ENCODE peak calls at places on chromosome 1, in five cellular contexts. J is hepatocyte, S is fibroblast of lung, G is SK-N-SH, W is neural progenitor cell. P is an unnamed sample.
A peak's percentile ranks its signal among the peaks of the same experiment; 100 is the strongest.

GRCh38 chr1:195773958-195774357 is 834.3 kb downstream of the KCNT2 start:
- DNase-seq in J (no peak), S (no peak), G (no peak), W (no peak), P (no peak)

GRCh38 chr1:26729633-26730032 is 33.8 kb downstream of the ARID1A start:
- DNase-seq in J (no peak), S (no peak), G (no peak), W (no peak), P (no peak)

GRCh38 chr1:201191723-201192477 is 1.3 kb downstream of the IGFN1 start:
- DNase-seq in J (no peak), S (peak; percentile 75), G (no peak), W (no peak), P (peak; percentile 27)

GRCh38 chr1:27869719-27870085 is 2.6 kb upstream of the THEMIS2 start:
- DNase-seq in J (no peak), S (no peak), G (no peak), W (no peak), P (no peak)

GRCh38 chr1:217369271-217369981 is 261.5 kb downstream of the GPATCH2 start:
- DNase-seq in J (no peak), S (no peak), G (no peak), W (peak; percentile 32), P (no peak)

GRCh38 chr1:244854175-244854574 is 10.2 kb downstream of the HNRNPU start:
- DNase-seq in J (no peak), S (no peak), G (no peak), W (no peak), P (no peak)

GRCh38 chr1:89487972-89488371 is 36.7 kb upstream of the LRRC8B start:
- DNase-seq in J (no peak), S (no peak), G (no peak), W (no peak), P (no peak)

GRCh38 chr1:36524359-36525062 is 41.8 kb upstream of the CSF3R start:
- DNase-seq in J (no peak), S (no peak), G (peak; percentile 74), W (no peak), P (no peak)

GRCh38 chr1:109027841-109028240 is 14.1 kb downstream of the WDR47 start:
- DNase-seq in J (no peak), S (no peak), G (no peak), W (no peak), P (no peak)

GRCh38 chr1:204074274-204075115 is 1.6 kb downstream of the SOX13 start:
- DNase-seq in J (peak; percentile 81), S (peak; percentile 69), G (peak; percentile 82), W (peak; percentile 71), P (peak; percentile 47)

GRCh38 chr1:174425121-174425520 is 22.6 kb upstream of the GPR52 start:
- DNase-seq in J (no peak), S (no peak), G (no peak), W (no peak), P (no peak)

DNA sequence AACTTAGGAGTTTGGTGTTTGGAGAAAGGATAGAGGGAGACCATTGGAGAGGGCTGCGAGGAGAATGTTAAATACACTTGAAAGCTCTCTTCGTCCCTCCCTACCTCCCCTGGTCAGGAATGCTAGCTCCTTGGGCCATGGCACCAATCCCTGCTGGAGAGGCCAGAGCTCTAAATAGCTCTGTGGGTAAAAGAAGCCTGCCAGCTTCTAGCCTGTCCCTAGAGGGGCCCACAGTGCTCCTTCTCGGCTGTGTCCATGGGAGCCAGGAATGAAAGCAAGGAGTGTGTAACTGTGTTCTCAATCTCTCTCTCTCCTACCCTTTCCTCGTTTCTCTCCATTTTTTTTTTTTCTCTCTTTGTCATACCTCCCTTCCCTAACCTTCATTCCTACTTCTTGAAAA is at the start of gene CCDC190:
- DNase-seq in J (peak; percentile 12), S (no peak), G (no peak), W (no peak), P (no peak)
- H3K4me2 ChIP-seq in J (peak within 1 kb of the TSS; percentile 44), S (no peak within 1 kb of the TSS), G (no peak within 1 kb of the TSS), W (no peak within 1 kb of the TSS), P (no peak within 1 kb of the TSS)

GRCh38 chr1:45345014-45345413 is 4.8 kb upstream of the MUTYH start:
- DNase-seq in J (no peak), S (no peak), G (no peak), W (no peak), P (no peak)

GRCh38 chr1:45344491-45344890 is 4.3 kb upstream of the MUTYH start:
- DNase-seq in J (no peak), S (no peak), G (no peak), W (no peak), P (no peak)

GRCh38 chr1:45339694-45340558 is at the start of the genes MUTYH and TOE1:
- DNase-seq in J (peak; percentile 96), S (peak; percentile 91), G (peak; percentile 96), W (peak; percentile 96), P (peak; percentile 97)

GRCh38 chr1:45337630-45338320 is 2.2 kb upstream of the TOE1 start:
- DNase-seq in J (no peak), S (no peak), G (no peak), W (no peak), P (peak; percentile 51)

GRCh38 chr1:45340816-45341215 is 576 bp upstream of the MUTYH start:
- DNase-seq in J (peak; percentile 25), S (peak; percentile 18), G (peak; percentile 39), W (no peak), P (no peak)
- TF ChIP-seq CTCF in J (no peak), S (no peak), G (no peak), W (no peak), P (no peak)

DNA sequence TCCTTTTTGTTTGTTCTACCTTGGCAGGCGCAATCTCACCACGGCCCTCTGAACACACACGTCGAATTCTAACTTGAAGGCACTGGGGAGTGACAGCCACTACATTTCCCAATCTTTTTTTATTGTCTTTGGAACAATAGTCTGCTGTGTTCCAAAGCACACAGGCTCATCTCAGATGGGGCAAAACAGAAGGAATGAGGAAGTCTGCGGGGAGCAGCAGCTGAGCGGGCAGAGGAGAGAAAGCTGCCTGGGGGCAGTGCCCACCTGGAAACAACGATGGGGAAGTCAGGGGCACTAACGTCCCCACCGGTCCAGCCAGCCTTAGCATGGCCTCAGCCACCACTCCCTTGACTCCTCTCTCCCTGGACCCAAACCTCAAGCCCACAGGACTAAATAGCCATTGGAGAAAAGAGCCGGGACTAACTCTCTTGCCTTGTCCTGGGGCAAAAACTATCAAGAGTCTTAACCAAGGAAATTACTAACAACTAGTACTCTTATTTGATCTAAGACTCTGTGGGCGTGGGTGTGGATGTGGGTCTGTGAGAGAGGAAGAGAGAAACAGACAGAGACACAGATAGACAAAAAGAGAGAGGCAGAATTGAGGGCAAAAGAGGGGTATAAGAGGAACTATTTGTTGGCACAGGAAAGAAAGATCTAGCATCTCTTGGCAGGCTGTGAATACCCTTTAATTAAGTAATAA is 34.2 kb downstream of the SYF2 start:
- DNase-seq in J (no peak), S (no peak), G (no peak), W (peak; percentile 34), P (no peak)
- H3K27ac ChIP-seq in J (peak overlapping the region; percentile 58), S (no peak overlapping the region), G (no peak overlapping the region), W (no peak overlapping the region), P (no peak overlapping the region)

DNA sequence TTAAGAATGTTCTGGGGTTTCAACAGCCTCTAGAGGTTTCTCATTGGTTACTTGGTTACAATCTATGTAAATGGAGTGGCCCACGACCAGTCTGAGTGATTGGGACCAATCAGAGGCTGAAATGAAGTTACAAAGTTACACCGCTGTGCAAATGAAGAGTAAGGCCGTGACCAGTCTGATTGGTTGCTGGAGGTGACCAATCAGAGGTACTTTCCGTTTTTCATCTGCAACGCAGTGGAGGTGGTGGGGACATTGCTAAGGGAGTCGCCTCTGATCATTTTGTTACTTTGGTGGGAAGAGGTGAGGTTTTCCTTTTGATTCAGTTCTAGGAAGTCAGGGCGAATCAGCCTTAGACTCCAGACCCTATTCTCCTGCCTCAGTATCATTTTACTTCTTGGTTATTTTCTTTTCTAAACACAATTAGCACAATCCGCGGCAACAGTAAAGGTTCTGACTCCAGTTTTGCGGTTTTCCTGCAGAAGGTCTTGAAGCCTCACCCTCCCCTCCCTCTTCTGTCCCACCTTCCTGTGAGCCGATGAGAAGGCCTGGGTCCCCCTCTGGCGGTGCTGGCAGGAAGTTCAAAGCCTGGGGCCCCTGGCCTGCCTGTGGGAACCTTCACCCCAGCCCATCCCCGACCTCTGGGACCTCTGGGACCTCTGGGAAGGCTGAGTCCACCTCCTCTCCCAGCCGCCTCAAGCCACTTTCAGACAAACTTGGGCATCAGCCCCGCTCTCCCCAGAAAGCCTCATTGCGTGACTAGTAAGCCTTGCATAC is 38.7 kb upstream of the TTC34 start:
- DNase-seq in J (no peak), S (no peak), G (no peak), W (no peak), P (no peak)
- H3K4me2 ChIP-seq in J (no peak overlapping the region), S (no peak overlapping the region), G (no peak overlapping the region), W (no peak overlapping the region), P (no peak overlapping the region)

GRCh38 chr1:46996659-46997281 is 26.7 kb upstream of the CYP4X1 start:
- DNase-seq in J (no peak), S (no peak), G (no peak), W (no peak), P (no peak)

GRCh38 chr1:47004004-47004403 is 19.5 kb upstream of the CYP4X1 start:
- DNase-seq in J (no peak), S (no peak), G (no peak), W (no peak), P (no peak)

GRCh38 chr1:47002211-47002610 is 21.3 kb upstream of the CYP4X1 start:
- DNase-seq in J (no peak), S (no peak), G (no peak), W (no peak), P (no peak)
- TF ChIP-seq CTCF in J (peak; percentile 28), S (no peak), G (peak; percentile 47), W (peak; percentile 47), P (peak; percentile 58)